ENCODE peak calls at places on chromosome 11, in nine cellular contexts. One of them, this sample, is unnamed.

GRCh38 chr11:100895449-100895848 is 208.4 kb downstream of the ARHGAP42 start:
- DNase-seq in nephron progenitor cell: no peak
- DNase-seq in endothelial cell: no peak
- DNase-seq in progenitor cell of endocrine pancreas: no peak
- DNase-seq in coronary artery: no peak
- DNase-seq in CD4-positive, alpha-beta T cell: no peak
- DNase-seq in upper lobe of right lung: no peak
- DNase-seq in psoas muscle: no peak
- DNase-seq in IMR-90: no peak
- DNase-seq in this sample: no peak

GRCh38 chr11:10381730-10382129 is 73.3 kb upstream of the AMPD3 start:
- DNase-seq in endothelial cell: no peak
- DNase-seq in psoas muscle: no peak
- DNase-seq in coronary artery: no peak
- DNase-seq in progenitor cell of endocrine pancreas: no peak
- DNase-seq in CD4-positive, alpha-beta T cell: no peak
- DNase-seq in nephron progenitor cell: no peak
- DNase-seq in upper lobe of right lung: no peak
- DNase-seq in IMR-90: peak
- DNase-seq in this sample: no peak

GRCh38 chr11:6516865-6517264 is 19.8 kb downstream of the DNHD1 start:
- DNase-seq in nephron progenitor cell: no peak
- DNase-seq in progenitor cell of endocrine pancreas: no peak
- DNase-seq in upper lobe of right lung: no peak
- DNase-seq in coronary artery: no peak
- DNase-seq in psoas muscle: no peak
- DNase-seq in endothelial cell: no peak
- DNase-seq in IMR-90: no peak
- DNase-seq in CD4-positive, alpha-beta T cell: no peak
- DNase-seq in this sample: no peak

GRCh38 chr11:124233376-124233775 is 7.5 kb upstream of the OR8G1 start:
- DNase-seq in psoas muscle: no peak
- DNase-seq in coronary artery: no peak
- DNase-seq in endothelial cell: no peak
- DNase-seq in progenitor cell of endocrine pancreas: no peak
- DNase-seq in IMR-90: no peak
- DNase-seq in CD4-positive, alpha-beta T cell: no peak
- DNase-seq in upper lobe of right lung: no peak
- DNase-seq in nephron progenitor cell: no peak
- DNase-seq in this sample: no peak

GRCh38 chr11:62324738-62325556 is 12.3 kb upstream of the ASRGL1 start:
- DNase-seq in endothelial cell: peak
- DNase-seq in upper lobe of right lung: peak
- DNase-seq in coronary artery: no peak
- DNase-seq in psoas muscle: no peak
- DNase-seq in progenitor cell of endocrine pancreas: peak
- DNase-seq in IMR-90: peak
- DNase-seq in nephron progenitor cell: peak
- DNase-seq in CD4-positive, alpha-beta T cell: peak
- DNase-seq in this sample: peak

GRCh38 chr11:107683070-107683469 is 28.8 kb downstream of the SLN start:
- DNase-seq in CD4-positive, alpha-beta T cell: no peak
- DNase-seq in psoas muscle: no peak
- DNase-seq in nephron progenitor cell: no peak
- DNase-seq in upper lobe of right lung: no peak
- DNase-seq in progenitor cell of endocrine pancreas: no peak
- DNase-seq in coronary artery: no peak
- DNase-seq in endothelial cell: no peak
- DNase-seq in IMR-90: no peak
- DNase-seq in this sample: no peak

GRCh38 chr11:94537051-94537600 is 6.6 kb upstream of the FUT4 start:
- DNase-seq in CD4-positive, alpha-beta T cell: no peak
- DNase-seq in nephron progenitor cell: no peak
- DNase-seq in upper lobe of right lung: no peak
- DNase-seq in IMR-90: peak
- DNase-seq in progenitor cell of endocrine pancreas: no peak
- DNase-seq in coronary artery: no peak
- DNase-seq in psoas muscle: no peak
- DNase-seq in endothelial cell: no peak
- DNase-seq in this sample: no peak

GRCh38 chr11:17927041-17927440 is 85.8 kb downstream of the SERGEF start:
- DNase-seq in progenitor cell of endocrine pancreas: no peak
- DNase-seq in endothelial cell: no peak
- DNase-seq in CD4-positive, alpha-beta T cell: no peak
- DNase-seq in nephron progenitor cell: no peak
- DNase-seq in IMR-90: no peak
- DNase-seq in psoas muscle: no peak
- DNase-seq in coronary artery: no peak
- DNase-seq in upper lobe of right lung: no peak
- DNase-seq in this sample: no peak

GRCh38 chr11:7642747-7643146 is 30.6 kb downstream of the CYB5R2 start:
- DNase-seq in endothelial cell: no peak
- DNase-seq in nephron progenitor cell: no peak
- DNase-seq in CD4-positive, alpha-beta T cell: no peak
- DNase-seq in IMR-90: no peak
- DNase-seq in upper lobe of right lung: no peak
- DNase-seq in progenitor cell of endocrine pancreas: no peak
- DNase-seq in psoas muscle: no peak
- DNase-seq in coronary artery: no peak
- DNase-seq in this sample: no peak

GRCh38 chr11:117725048-117725734 is 71.8 kb downstream of the DSCAML1 start:
- DNase-seq in coronary artery: no peak
- DNase-seq in endothelial cell: no peak
- DNase-seq in progenitor cell of endocrine pancreas: no peak
- DNase-seq in IMR-90: no peak
- DNase-seq in psoas muscle: no peak
- DNase-seq in nephron progenitor cell: no peak
- DNase-seq in CD4-positive, alpha-beta T cell: no peak
- DNase-seq in upper lobe of right lung: peak
- DNase-seq in this sample: no peak

GRCh38 chr11:118156531-118157185 is 4.0 kb upstream of the SCN4B start:
- DNase-seq in progenitor cell of endocrine pancreas: no peak
- DNase-seq in IMR-90: no peak
- DNase-seq in endothelial cell: no peak
- DNase-seq in nephron progenitor cell: no peak
- DNase-seq in psoas muscle: no peak
- DNase-seq in upper lobe of right lung: no peak
- DNase-seq in CD4-positive, alpha-beta T cell: no peak
- DNase-seq in coronary artery: no peak
- DNase-seq in this sample: no peak

GRCh38 chr11:132187391-132187790 is 817.0 kb downstream of the NTM start:
- DNase-seq in progenitor cell of endocrine pancreas: no peak
- DNase-seq in nephron progenitor cell: peak
- DNase-seq in psoas muscle: no peak
- DNase-seq in endothelial cell: no peak
- DNase-seq in upper lobe of right lung: no peak
- DNase-seq in CD4-positive, alpha-beta T cell: no peak
- DNase-seq in IMR-90: no peak
- DNase-seq in coronary artery: no peak
- DNase-seq in this sample: no peak

GRCh38 chr11:132187814-132188213 is 817.4 kb downstream of the NTM start:
- DNase-seq in progenitor cell of endocrine pancreas: no peak
- DNase-seq in coronary artery: no peak
- DNase-seq in CD4-positive, alpha-beta T cell: no peak
- DNase-seq in upper lobe of right lung: no peak
- DNase-seq in psoas muscle: no peak
- DNase-seq in endothelial cell: no peak
- DNase-seq in nephron progenitor cell: no peak
- DNase-seq in IMR-90: peak
- DNase-seq in this sample: no peak

GRCh38 chr11:132184079-132184478 is 813.7 kb downstream of the NTM start:
- DNase-seq in psoas muscle: no peak
- DNase-seq in progenitor cell of endocrine pancreas: no peak
- DNase-seq in upper lobe of right lung: no peak
- DNase-seq in coronary artery: no peak
- DNase-seq in endothelial cell: no peak
- DNase-seq in CD4-positive, alpha-beta T cell: no peak
- DNase-seq in nephron progenitor cell: no peak
- DNase-seq in IMR-90: no peak
- DNase-seq in this sample: no peak

GRCh38 chr11:132186193-132186592 is 815.8 kb downstream of the NTM start:
- DNase-seq in psoas muscle: no peak
- DNase-seq in endothelial cell: no peak
- DNase-seq in upper lobe of right lung: no peak
- DNase-seq in progenitor cell of endocrine pancreas: no peak
- DNase-seq in nephron progenitor cell: no peak
- DNase-seq in IMR-90: no peak
- DNase-seq in coronary artery: no peak
- DNase-seq in CD4-positive, alpha-beta T cell: no peak
- DNase-seq in this sample: no peak

DNA sequence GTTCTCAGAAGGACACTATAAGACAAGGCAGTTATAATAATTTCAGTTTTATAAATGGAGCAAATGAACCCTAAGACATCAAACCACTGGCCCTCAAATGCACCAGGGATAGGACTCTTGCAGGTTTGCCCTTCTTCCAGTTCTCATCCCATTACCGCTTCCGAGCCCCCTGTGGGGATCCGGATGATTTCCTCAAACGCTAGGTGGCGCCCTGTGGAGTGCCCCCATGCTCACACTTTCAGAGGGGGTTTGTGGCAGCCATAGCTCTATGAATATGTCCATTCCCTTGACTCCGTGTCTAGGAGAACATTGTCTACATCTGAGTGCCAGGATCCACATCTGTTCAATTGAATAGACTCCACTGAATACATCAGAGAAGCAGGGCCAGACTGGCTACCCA is 816.3 kb downstream of the NTM start:
- DNase-seq in endothelial cell: peak
- DNase-seq in progenitor cell of endocrine pancreas: no peak
- DNase-seq in coronary artery: no peak
- DNase-seq in nephron progenitor cell: peak
- DNase-seq in IMR-90: no peak
- DNase-seq in psoas muscle: no peak
- DNase-seq in CD4-positive, alpha-beta T cell: no peak
- DNase-seq in upper lobe of right lung: no peak
- DNase-seq in this sample: no peak
- TF ChIP-seq CTCF in endothelial cell: peak
- TF ChIP-seq CTCF in progenitor cell of endocrine pancreas: peak
- TF ChIP-seq CTCF in coronary artery: no peak
- TF ChIP-seq CTCF in nephron progenitor cell: peak
- TF ChIP-seq CTCF in IMR-90: no peak
- TF ChIP-seq CTCF in psoas muscle: no peak
- TF ChIP-seq CTCF in CD4-positive, alpha-beta T cell: no peak
- TF ChIP-seq CTCF in upper lobe of right lung: no peak
- TF ChIP-seq CTCF in this sample: no peak

DNA sequence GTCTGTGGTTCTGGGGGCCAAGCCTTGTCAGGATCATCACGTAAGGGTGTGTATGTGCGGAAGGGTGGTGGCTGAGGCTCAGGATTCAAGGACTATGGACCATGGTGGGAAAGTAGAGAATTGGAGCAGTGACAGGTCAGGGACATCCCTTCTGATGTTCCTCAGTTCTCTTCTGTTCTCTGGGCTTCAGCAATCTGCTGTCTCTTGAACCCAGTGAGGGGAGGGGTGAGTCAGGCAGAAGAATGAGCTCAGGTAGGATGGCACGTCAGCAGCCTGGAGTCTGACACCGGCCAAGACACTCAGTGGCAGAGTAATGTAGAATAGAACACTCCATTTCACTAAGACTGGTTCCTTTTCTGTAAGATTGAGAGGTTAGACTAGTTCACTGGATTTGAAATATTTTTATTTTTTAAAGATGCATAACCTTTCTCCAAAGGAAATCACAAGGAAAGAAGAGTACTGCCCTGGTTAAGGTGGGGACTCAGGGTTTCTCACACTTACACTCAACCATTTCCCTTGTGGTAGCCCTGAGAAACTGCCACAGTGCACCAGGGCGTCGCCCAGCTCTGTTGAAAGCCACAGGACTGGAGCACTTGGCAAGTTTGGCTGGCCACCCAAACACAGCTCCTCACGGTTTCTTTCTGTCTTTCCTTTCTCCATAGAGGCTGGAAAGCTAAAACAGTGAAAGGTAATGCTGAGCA is 23.2 kb upstream of the MICAL2 start:
- DNase-seq in endothelial cell: no peak
- DNase-seq in IMR-90: peak
- DNase-seq in coronary artery: no peak
- DNase-seq in progenitor cell of endocrine pancreas: no peak
- DNase-seq in CD4-positive, alpha-beta T cell: peak
- DNase-seq in nephron progenitor cell: no peak
- DNase-seq in psoas muscle: no peak
- DNase-seq in upper lobe of right lung: no peak
- DNase-seq in this sample: peak
- TF ChIP-seq CTCF in endothelial cell: no peak
- TF ChIP-seq CTCF in IMR-90: peak
- TF ChIP-seq CTCF in coronary artery: no peak
- TF ChIP-seq CTCF in progenitor cell of endocrine pancreas: no peak
- TF ChIP-seq CTCF in CD4-positive, alpha-beta T cell: no peak
- TF ChIP-seq CTCF in nephron progenitor cell: no peak
- TF ChIP-seq CTCF in psoas muscle: peak
- TF ChIP-seq CTCF in upper lobe of right lung: no peak
- TF ChIP-seq CTCF in this sample: no peak

GRCh38 chr11:77819411-77819920 is 1.1 kb downstream of the RSF1 start:
- DNase-seq in progenitor cell of endocrine pancreas: peak
- DNase-seq in psoas muscle: peak
- DNase-seq in IMR-90: peak
- DNase-seq in CD4-positive, alpha-beta T cell: peak
- DNase-seq in upper lobe of right lung: peak
- DNase-seq in endothelial cell: peak
- DNase-seq in coronary artery: peak
- DNase-seq in nephron progenitor cell: peak
- DNase-seq in this sample: peak
- TF ChIP-seq CTCF in progenitor cell of endocrine pancreas: peak
- TF ChIP-seq CTCF in psoas muscle: no peak
- TF ChIP-seq CTCF in IMR-90: peak
- TF ChIP-seq CTCF in CD4-positive, alpha-beta T cell: no peak
- TF ChIP-seq CTCF in upper lobe of right lung: peak
- TF ChIP-seq CTCF in endothelial cell: no peak
- TF ChIP-seq CTCF in coronary artery: no peak
- TF ChIP-seq CTCF in nephron progenitor cell: no peak
- TF ChIP-seq CTCF in this sample: no peak

GRCh38 chr11:103618532-103618931 is 417.9 kb upstream of the DDI1 start:
- DNase-seq in nephron progenitor cell: no peak
- DNase-seq in IMR-90: peak
- DNase-seq in upper lobe of right lung: no peak
- DNase-seq in endothelial cell: no peak
- DNase-seq in coronary artery: no peak
- DNase-seq in progenitor cell of endocrine pancreas: no peak
- DNase-seq in CD4-positive, alpha-beta T cell: no peak
- DNase-seq in psoas muscle: no peak
- DNase-seq in this sample: no peak

GRCh38 chr11:103619938-103620337 is 416.5 kb upstream of the DDI1 start:
- DNase-seq in endothelial cell: no peak
- DNase-seq in psoas muscle: no peak
- DNase-seq in CD4-positive, alpha-beta T cell: no peak
- DNase-seq in upper lobe of right lung: no peak
- DNase-seq in coronary artery: no peak
- DNase-seq in IMR-90: no peak
- DNase-seq in progenitor cell of endocrine pancreas: no peak
- DNase-seq in nephron progenitor cell: no peak
- DNase-seq in this sample: no peak

GRCh38 chr11:103622296-103622695 is 414.1 kb upstream of the DDI1 start:
- DNase-seq in psoas muscle: no peak
- DNase-seq in progenitor cell of endocrine pancreas: no peak
- DNase-seq in upper lobe of right lung: no peak
- DNase-seq in endothelial cell: no peak
- DNase-seq in CD4-positive, alpha-beta T cell: no peak
- DNase-seq in IMR-90: no peak
- DNase-seq in nephron progenitor cell: no peak
- DNase-seq in coronary artery: no peak
- DNase-seq in this sample: no peak

GRCh38 chr11:103623933-103624332 is 412.5 kb upstream of the DDI1 start:
- DNase-seq in psoas muscle: no peak
- DNase-seq in IMR-90: no peak
- DNase-seq in nephron progenitor cell: no peak
- DNase-seq in upper lobe of right lung: no peak
- DNase-seq in CD4-positive, alpha-beta T cell: no peak
- DNase-seq in endothelial cell: no peak
- DNase-seq in coronary artery: no peak
- DNase-seq in progenitor cell of endocrine pancreas: no peak
- DNase-seq in this sample: no peak

GRCh38 chr11:103619480-103619879 is 417.0 kb upstream of the DDI1 start:
- DNase-seq in psoas muscle: no peak
- DNase-seq in IMR-90: no peak
- DNase-seq in nephron progenitor cell: no peak
- DNase-seq in coronary artery: no peak
- DNase-seq in endothelial cell: no peak
- DNase-seq in progenitor cell of endocrine pancreas: no peak
- DNase-seq in CD4-positive, alpha-beta T cell: no peak
- DNase-seq in upper lobe of right lung: no peak
- DNase-seq in this sample: no peak
- TF ChIP-seq CTCF in psoas muscle: no peak
- TF ChIP-seq CTCF in IMR-90: no peak
- TF ChIP-seq CTCF in nephron progenitor cell: peak
- TF ChIP-seq CTCF in coronary artery: no peak
- TF ChIP-seq CTCF in endothelial cell: no peak
- TF ChIP-seq CTCF in progenitor cell of endocrine pancreas: peak
- TF ChIP-seq CTCF in CD4-positive, alpha-beta T cell: no peak
- TF ChIP-seq CTCF in upper lobe of right lung: no peak
- TF ChIP-seq CTCF in this sample: no peak

This sample was measured in natural killer cell.